ENCODE peak calls at places on chromosomes 11 and 22, in six cellular contexts. D is H1, Z is H9, P is IMR-90, A is neuronal stem cell, C is mesenchymal stem cell. I is an unnamed sample.
A peak's percentile ranks its signal among the peaks of the same experiment; 100 is the strongest.

GRCh38 chr11:44003736-44004451 is 43.9 kb upstream of the ACCSL start:
- DNase-seq in C (no peak), P (no peak), A (no peak), D (peak; percentile 43), Z (no peak), I (no peak)

GRCh38 chr11:76495017-76495416 is 50.2 kb downstream of the EMSY start:
- DNase-seq in Z (no peak), P (no peak), D (no peak), C (no peak), A (no peak), I (no peak)

GRCh38 chr22:25048659-25049657 is 96.4 kb downstream of the KIAA1671 start:
- DNase-seq in A (peak; percentile 52), C (peak; percentile 61), Z (peak; percentile 75), P (peak; percentile 23), D (peak; percentile 84), I (peak; percentile 73)

GRCh38 chr22:50732681-50733080 is 5.3 kb upstream of the ACR start:
- DNase-seq in C (no peak), D (peak; percentile 33), Z (no peak), P (no peak), A (no peak), I (no peak)

GRCh38 chr22:19536564-19536963 is 12.4 kb upstream of the CLDN5 start:
- DNase-seq in C (no peak), Z (no peak), D (no peak), P (no peak), A (no peak), I (no peak)

GRCh38 chr11:123351375-123351774 is 78.7 kb upstream of the GRAMD1B start:
- DNase-seq in A (no peak), C (no peak), Z (peak; percentile 56), P (no peak), D (peak; percentile 61), I (peak; percentile 44)

GRCh38 chr11:10657308-10658271 is 36.0 kb downstream of the IRAG1 start:
- DNase-seq in D (no peak), C (peak; percentile 93), P (peak; percentile 82), A (no peak), Z (no peak), I (no peak)

GRCh38 chr11:79400717-79401330 is 40.0 kb downstream of the TENM4 start:
- DNase-seq in Z (peak; percentile 68), C (peak; percentile 24), P (peak; percentile 25), D (peak; percentile 75), A (peak; percentile 17), I (peak; percentile 69)

GRCh38 chr11:117292616-117293015 is 1.5 kb downstream of the BACE1-AS start:
- DNase-seq in Z (no peak), P (no peak), D (no peak), A (no peak), C (no peak), I (no peak)

GRCh38 chr11:67389477-67389876 is 2.3 kb upstream of the RAD9A start:
- DNase-seq in A (no peak), D (peak; percentile 92), Z (peak; percentile 79), C (peak; percentile 40), P (no peak), I (peak; percentile 67)

GRCh38 chr11:61974766-61975631 is 7.6 kb upstream of the FTH1 start:
- DNase-seq in D (no peak), A (no peak), P (no peak), C (no peak), Z (no peak), I (no peak)

GRCh38 chr11:2807801-2808241 is 77.8 kb downstream of the CDKN1C start:
- DNase-seq in P (no peak), D (no peak), C (no peak), Z (peak; percentile 12), A (no peak), I (no peak)

GRCh38 chr11:24234822-24235508 is 261.9 kb upstream of the LUZP2 start:
- DNase-seq in Z (no peak), A (no peak), C (peak; percentile 66), P (peak; percentile 79), D (no peak), I (peak; percentile 28)

GRCh38 chr11:35158371-35159081 is 19.6 kb downstream of the CD44 start:
- DNase-seq in P (no peak), D (no peak), C (peak; percentile 78), A (no peak), Z (no peak), I (peak; percentile 48)

GRCh38 chr11:112073941-112074811 is at the start of the genes NKAPD1 and PIH1D2:
- DNase-seq in C (peak; percentile 94), P (peak; percentile 88), D (peak; percentile 83), Z (peak; percentile 84), A (peak; percentile 86), I (peak; percentile 95)

GRCh38 chr11:80309301-80309700 is 868.5 kb upstream of the TENM4 start:
- DNase-seq in Z (no peak), A (no peak), C (no peak), P (no peak), D (no peak), I (no peak)

GRCh38 chr11:60376601-60377000 is 1.7 kb upstream of the MS4A7 start:
- DNase-seq in D (no peak), P (no peak), Z (no peak), C (no peak), A (no peak), I (no peak)

GRCh38 chr22:38941488-38941987 is 15.9 kb upstream of the APOBEC3A start:
- DNase-seq in Z (no peak), P (no peak), C (no peak), A (no peak), D (no peak), I (no peak)

GRCh38 chr11:85590848-85591483 is 36.2 kb downstream of the DLG2 start:
- DNase-seq in Z (no peak), A (peak; percentile 20), P (peak; percentile 36), D (no peak), C (peak; percentile 26), I (peak; percentile 70)

GRCh38 chr11:127643659-127644058 is 643.1 kb upstream of the KIRREL3 start:
- DNase-seq in C (no peak), P (no peak), A (no peak), D (no peak), Z (no peak), I (no peak)

GRCh38 chr22:47375621-47376321 is 613.3 kb downstream of the TBC1D22A start:
- DNase-seq in D (no peak), Z (no peak), A (no peak), P (no peak), C (no peak), I (no peak)

GRCh38 chr11:70579376-70579955 is 181.1 kb downstream of the CTTN start:
- DNase-seq in A (no peak), P (no peak), C (no peak), Z (no peak), D (no peak), I (no peak)

GRCh38 chr11:34226210-34226609 is 120.8 kb downstream of the NAT10 start:
- DNase-seq in P (no peak), D (no peak), A (no peak), C (no peak), Z (no peak), I (no peak)

GRCh38 chr11:17760102-17761029 is 25.8 kb downstream of the KCNC1 start:
- DNase-seq in A (peak; percentile 63), C (peak; percentile 41), D (peak; percentile 84), Z (peak; percentile 92), P (peak; percentile 39), I (peak; percentile 86)

GRCh38 chr11:20163778-20164133 is 3.5 kb upstream of the DBX1 start:
- DNase-seq in P (no peak), A (peak; percentile 61), Z (no peak), C (no peak), D (no peak), I (no peak)

GRCh38 chr11:62974848-62975522 is 9.8 kb downstream of the SLC22A6 start:
- DNase-seq in A (no peak), Z (peak; percentile 76), D (peak; percentile 67), P (no peak), C (no peak), I (peak; percentile 59)

GRCh38 chr22:42772647-42773046 is 52.0 kb upstream of the A4GALT start:
- DNase-seq in P (no peak), C (no peak), A (no peak), Z (no peak), D (no peak), I (no peak)

GRCh38 chr11:13297917-13298356 is 20.3 kb downstream of the BMAL1 start:
- DNase-seq in Z (no peak), A (no peak), D (no peak), C (peak; percentile 7), P (no peak), I (no peak)
- H3K18ac ChIP-seq in Z (no peak overlapping the region), A (peak overlapping the region; percentile 32), D (no peak overlapping the region), C (no peak overlapping the region), P (no peak overlapping the region), I (no peak overlapping the region)

GRCh38 chr11:1018091-1018490 is 18.4 kb downstream of the MUC6 start:
- DNase-seq in A (no peak), D (no peak), C (no peak), Z (no peak), P (no peak), I (no peak)
- H3K23ac ChIP-seq in A (peak overlapping the region; percentile 32), D (no peak overlapping the region), C (no peak overlapping the region), Z (no peak overlapping the region), P (no peak overlapping the region), I (no peak overlapping the region)

DNA sequence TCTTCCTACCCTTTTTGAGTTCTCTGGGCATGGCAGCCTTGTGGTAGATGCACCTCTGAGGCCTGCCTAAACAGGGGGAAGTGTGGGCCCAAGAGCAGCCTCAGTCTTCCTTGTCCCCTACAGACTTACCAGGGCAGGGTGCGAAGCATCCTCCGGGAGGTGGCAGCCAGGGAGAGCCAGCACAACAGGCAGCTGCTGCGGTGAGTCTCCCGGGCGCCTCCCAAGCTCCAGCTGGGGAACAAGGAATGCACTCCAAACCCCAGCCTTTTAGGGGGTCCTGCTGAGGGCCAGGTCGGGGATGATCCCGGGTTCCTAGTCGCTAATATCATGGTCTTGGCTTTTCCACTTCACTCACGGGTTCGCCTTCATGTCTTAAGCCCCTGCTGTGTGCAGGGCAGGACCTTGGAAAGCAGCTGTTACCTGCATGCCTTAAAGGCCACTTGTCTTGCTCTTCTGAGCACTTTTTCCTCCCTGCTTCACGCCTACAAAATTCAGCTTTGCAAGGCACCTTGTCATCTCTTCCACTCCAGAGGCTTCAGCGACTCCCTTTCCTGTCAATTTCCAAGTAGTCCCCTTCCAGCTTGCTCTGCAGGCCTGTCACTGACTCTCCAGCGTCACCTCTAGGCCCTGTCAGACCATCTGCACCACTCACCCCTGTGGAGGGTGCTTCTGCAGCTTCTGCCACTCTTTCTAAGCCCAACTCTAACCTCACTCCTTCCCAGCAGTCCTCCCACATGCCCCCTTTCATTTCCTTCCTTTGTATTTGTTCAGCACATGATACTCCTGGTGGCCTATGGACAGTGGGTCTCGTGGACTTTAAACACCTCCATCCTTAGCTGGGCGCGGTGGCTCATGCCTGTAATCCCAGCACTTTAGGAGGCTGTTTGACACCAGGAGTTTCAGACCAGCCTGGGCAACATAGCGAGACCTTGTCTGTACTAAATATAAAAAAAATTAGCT is 57.0 kb downstream of the PISD start:
- DNase-seq in P (no peak), D (no peak), C (no peak), A (no peak), Z (no peak), I (no peak)
- H3K18ac ChIP-seq in P (no peak overlapping the region), D (no peak overlapping the region), C (peak overlapping the region; percentile 48), A (no peak overlapping the region), Z (no peak overlapping the region), I (no peak overlapping the region)

DNA sequence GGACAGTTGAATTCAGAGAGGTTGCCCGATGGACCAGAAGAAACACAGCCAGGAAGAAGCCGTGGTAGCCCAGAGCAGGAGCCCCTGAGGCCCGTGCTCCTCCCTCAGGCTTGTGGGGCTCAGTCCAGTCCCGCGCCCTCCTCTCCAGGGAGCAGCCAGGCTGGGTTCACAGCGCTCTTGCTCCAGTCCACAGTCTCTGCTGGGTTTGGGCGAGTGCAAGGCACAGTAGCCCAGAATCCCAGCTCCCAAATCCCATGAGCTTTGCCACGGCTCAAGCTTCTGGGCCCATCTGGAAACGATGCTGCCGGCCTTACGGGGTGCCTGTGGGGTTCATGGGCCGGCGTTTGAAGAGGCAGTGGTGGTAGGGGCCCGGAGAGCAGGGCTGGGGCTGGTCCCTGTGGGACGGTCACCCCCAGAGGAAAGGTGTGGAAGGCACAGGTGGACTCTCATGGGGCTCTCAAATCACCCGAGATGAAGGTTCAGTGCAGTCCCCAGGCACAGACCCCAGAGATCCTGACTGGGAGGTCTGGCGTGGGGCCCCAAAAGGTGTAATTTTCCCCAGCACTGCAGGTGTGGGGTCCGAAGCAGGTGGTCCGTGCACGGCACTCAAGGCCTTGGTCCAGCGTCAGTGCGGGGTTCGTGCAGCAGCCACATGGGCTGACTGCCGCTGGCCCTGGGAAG is 30.6 kb upstream of the ATXN10 start:
- DNase-seq in C (no peak), A (no peak), P (no peak), D (no peak), Z (no peak), I (no peak)
- H3K23ac ChIP-seq in C (no peak overlapping the region), A (peak overlapping the region; percentile 11), P (no peak overlapping the region), D (no peak overlapping the region), Z (no peak overlapping the region), I (no peak overlapping the region)

I was measured in mesendoderm.